ENCODE peak calls at places on chromosome 7, in nine cellular contexts. One of them, this sample, is unnamed.

GRCh38 chr7:130413201-130413600 is 27.6 kb downstream of the CEP41 start:
- DNase-seq in aorta: no peak
- DNase-seq in GM19239: no peak
- DNase-seq in stimulated activated CD4-positive, alpha-beta T cell treated with anti-CD3 and anti-CD28 coated beads, TNF-alpha, amount 100 ng/mL, for 1 hour: no peak
- DNase-seq in lower lobe of right lung: no peak
- DNase-seq in right lobe of liver: no peak
- DNase-seq in NCI-H1092 treated with DMSO at 0.1 percent for 48 hours: no peak
- DNase-seq in HFF-Myc: no peak
- DNase-seq in RWPE1: no peak
- DNase-seq in this sample: no peak

GRCh38 chr7:134625571-134625970 is 21.1 kb upstream of the BPGM start:
- DNase-seq in GM19239: no peak
- DNase-seq in stimulated activated CD4-positive, alpha-beta T cell treated with anti-CD3 and anti-CD28 coated beads, TNF-alpha, amount 100 ng/mL, for 1 hour: no peak
- DNase-seq in RWPE1: no peak
- DNase-seq in aorta: no peak
- DNase-seq in right lobe of liver: no peak
- DNase-seq in NCI-H1092 treated with DMSO at 0.1 percent for 48 hours: no peak
- DNase-seq in lower lobe of right lung: no peak
- DNase-seq in HFF-Myc: no peak
- DNase-seq in this sample: peak

GRCh38 chr7:154859747-154860620 is 142.9 kb downstream of the PAXIP1 start:
- DNase-seq in HFF-Myc: no peak
- DNase-seq in aorta: no peak
- DNase-seq in lower lobe of right lung: no peak
- DNase-seq in RWPE1: no peak
- DNase-seq in stimulated activated CD4-positive, alpha-beta T cell treated with anti-CD3 and anti-CD28 coated beads, TNF-alpha, amount 100 ng/mL, for 1 hour: no peak
- DNase-seq in GM19239: no peak
- DNase-seq in right lobe of liver: no peak
- DNase-seq in NCI-H1092 treated with DMSO at 0.1 percent for 48 hours: no peak
- DNase-seq in this sample: no peak

GRCh38 chr7:5697754-5698487 is 83.5 kb downstream of the RNF216 start:
- DNase-seq in RWPE1: no peak
- DNase-seq in lower lobe of right lung: no peak
- DNase-seq in HFF-Myc: no peak
- DNase-seq in GM19239: no peak
- DNase-seq in aorta: no peak
- DNase-seq in NCI-H1092 treated with DMSO at 0.1 percent for 48 hours: no peak
- DNase-seq in stimulated activated CD4-positive, alpha-beta T cell treated with anti-CD3 and anti-CD28 coated beads, TNF-alpha, amount 100 ng/mL, for 1 hour: no peak
- DNase-seq in right lobe of liver: no peak
- DNase-seq in this sample: no peak

GRCh38 chr7:87359366-87359765 is 13.9 kb downstream of the CROT start:
- DNase-seq in GM19239: no peak
- DNase-seq in aorta: no peak
- DNase-seq in lower lobe of right lung: no peak
- DNase-seq in RWPE1: peak
- DNase-seq in right lobe of liver: no peak
- DNase-seq in NCI-H1092 treated with DMSO at 0.1 percent for 48 hours: no peak
- DNase-seq in stimulated activated CD4-positive, alpha-beta T cell treated with anti-CD3 and anti-CD28 coated beads, TNF-alpha, amount 100 ng/mL, for 1 hour: no peak
- DNase-seq in HFF-Myc: no peak
- DNase-seq in this sample: peak

GRCh38 chr7:155591055-155591750 is 44.8 kb upstream of the CNPY1 start:
- DNase-seq in NCI-H1092 treated with DMSO at 0.1 percent for 48 hours: no peak
- DNase-seq in RWPE1: peak
- DNase-seq in stimulated activated CD4-positive, alpha-beta T cell treated with anti-CD3 and anti-CD28 coated beads, TNF-alpha, amount 100 ng/mL, for 1 hour: no peak
- DNase-seq in aorta: no peak
- DNase-seq in GM19239: no peak
- DNase-seq in HFF-Myc: no peak
- DNase-seq in lower lobe of right lung: no peak
- DNase-seq in right lobe of liver: no peak
- DNase-seq in this sample: no peak

GRCh38 chr7:25405736-25406135 is 177.4 kb upstream of the NPVF start:
- DNase-seq in GM19239: no peak
- DNase-seq in stimulated activated CD4-positive, alpha-beta T cell treated with anti-CD3 and anti-CD28 coated beads, TNF-alpha, amount 100 ng/mL, for 1 hour: no peak
- DNase-seq in aorta: no peak
- DNase-seq in lower lobe of right lung: no peak
- DNase-seq in NCI-H1092 treated with DMSO at 0.1 percent for 48 hours: no peak
- DNase-seq in RWPE1: no peak
- DNase-seq in right lobe of liver: no peak
- DNase-seq in HFF-Myc: no peak
- DNase-seq in this sample: no peak

GRCh38 chr7:136405931-136406777 is 429.0 kb upstream of the MTPN start:
- DNase-seq in NCI-H1092 treated with DMSO at 0.1 percent for 48 hours: peak
- DNase-seq in right lobe of liver: no peak
- DNase-seq in stimulated activated CD4-positive, alpha-beta T cell treated with anti-CD3 and anti-CD28 coated beads, TNF-alpha, amount 100 ng/mL, for 1 hour: no peak
- DNase-seq in GM19239: peak
- DNase-seq in RWPE1: peak
- DNase-seq in HFF-Myc: peak
- DNase-seq in aorta: no peak
- DNase-seq in lower lobe of right lung: no peak
- DNase-seq in this sample: peak

GRCh38 chr7:5177060-5177459 is 13.0 kb upstream of the WIPI2 start:
- DNase-seq in RWPE1: peak
- DNase-seq in lower lobe of right lung: peak
- DNase-seq in GM19239: no peak
- DNase-seq in aorta: peak
- DNase-seq in stimulated activated CD4-positive, alpha-beta T cell treated with anti-CD3 and anti-CD28 coated beads, TNF-alpha, amount 100 ng/mL, for 1 hour: no peak
- DNase-seq in right lobe of liver: peak
- DNase-seq in NCI-H1092 treated with DMSO at 0.1 percent for 48 hours: peak
- DNase-seq in HFF-Myc: peak
- DNase-seq in this sample: peak

GRCh38 chr7:50416509-50417299 is 33.4 kb downstream of the FIGNL1 start:
- DNase-seq in RWPE1: no peak
- DNase-seq in NCI-H1092 treated with DMSO at 0.1 percent for 48 hours: no peak
- DNase-seq in lower lobe of right lung: no peak
- DNase-seq in GM19239: no peak
- DNase-seq in right lobe of liver: no peak
- DNase-seq in stimulated activated CD4-positive, alpha-beta T cell treated with anti-CD3 and anti-CD28 coated beads, TNF-alpha, amount 100 ng/mL, for 1 hour: no peak
- DNase-seq in aorta: no peak
- DNase-seq in HFF-Myc: no peak
- DNase-seq in this sample: no peak

This sample was measured in HT1080.